ENCODE peak calls at places on chromosomes 7 and 10, in seven cellular contexts. V is naive thymus-derived CD4-positive, alpha-beta T cell; Q is T-helper 9 cell; L is T-helper 2 cell; I is choroid plexus epithelial cell; K is non-pigmented ciliary epithelial cell; D is HEK293T. Y is an unnamed sample.

GRCh38 chr10:17061418-17061817 is 68.2 kb downstream of the CUBN start:
- DNase-seq in V (no peak), Q (no peak), L (no peak), I (peak; percentile 32), K (no peak), D (no peak), Y (no peak)

GRCh38 chr10:69215405-69216176 is 4.5 kb upstream of the HKDC1 start:
- DNase-seq in V (peak; percentile 25), Q (no peak), L (peak; percentile 13), I (no peak), K (no peak), D (no peak), Y (no peak)

GRCh38 chr7:4683043-4683883 is 1.2 kb downstream of the FOXK1 start:
- DNase-seq in V (no peak), Q (peak; percentile 3), L (no peak), I (no peak), K (no peak), D (no peak), Y (no peak)

GRCh38 chr7:118352854-118353453 is 128.4 kb downstream of the ANKRD7 start:
- DNase-seq in V (no peak), Q (no peak), L (no peak), I (peak; percentile 36), K (peak; percentile 1), D (no peak), Y (peak; percentile 75)

GRCh38 chr10:98272690-98273453 is 4.9 kb upstream of the LOXL4 start:
- DNase-seq in V (no peak), Q (no peak), L (no peak), I (no peak), K (no peak), D (no peak), Y (no peak)

GRCh38 chr7:87148332-87148955 is 3.8 kb upstream of the DMTF1 start:
- DNase-seq in V (peak; percentile 12), Q (no peak), L (no peak), I (peak; percentile 66), K (no peak), D (peak; percentile 10), Y (peak; percentile 61)

GRCh38 chr10:132548106-132548823 is 10.7 kb downstream of the INPP5A start:
- DNase-seq in V (no peak), Q (no peak), L (no peak), I (no peak), K (no peak), D (no peak), Y (no peak)

GRCh38 chr10:45064998-45065397 is 64.3 kb downstream of the ZNF22 start:
- DNase-seq in V (no peak), Q (no peak), L (no peak), I (no peak), K (no peak), D (no peak), Y (no peak)

GRCh38 chr10:90288403-90288933 is 569.4 kb downstream of the HTR7 start:
- DNase-seq in V (no peak), Q (no peak), L (no peak), I (peak; percentile 80), K (no peak), D (no peak), Y (no peak)

GRCh38 chr10:78903351-78903940 is 165.3 kb upstream of the ZMIZ1 start:
- DNase-seq in V (no peak), Q (no peak), L (no peak), I (no peak), K (no peak), D (no peak), Y (no peak)

GRCh38 chr10:7471720-7472367 is 61.0 kb upstream of the SFMBT2 start:
- DNase-seq in V (peak; percentile 11), Q (no peak), L (no peak), I (no peak), K (no peak), D (no peak), Y (no peak)